ENCODE peak calls at places on chromosomes 11 and 22, in four cellular contexts. J is K562, E is H1, C is GM12878. O is an unnamed sample.

GRCh38 chr11:73359930-73360742 is 16.1 kb upstream of the RELT start:
- DNase-seq in J (peak), E (peak), C (no peak), O (no peak)

GRCh38 chr22:37776639-37777005 is 31.1 kb upstream of the GCAT start:
- DNase-seq in J (no peak), E (no peak), C (no peak), O (no peak)

GRCh38 chr22:19652316-19652715 is 62.0 kb upstream of the SEPTIN5 start:
- DNase-seq in J (no peak), E (no peak), C (no peak), O (no peak)

GRCh38 chr11:78660451-78660850 is 85.8 kb upstream of the NARS2 start:
- DNase-seq in J (no peak), E (peak), C (no peak), O (no peak)

GRCh38 chr11:130315354-130315970 is 745 bp upstream of the ZBTB44 start:
- DNase-seq in J (peak), E (peak), C (no peak), O (no peak)

GRCh38 chr11:33802414-33802950 is 28.2 kb upstream of the FBXO3 start:
- DNase-seq in J (no peak), E (peak), C (no peak), O (peak)

GRCh38 chr22:19845369-19845722 is 9.3 kb downstream of the GNB1L start:
- DNase-seq in J (no peak), E (no peak), C (no peak), O (no peak)

GRCh38 chr22:38419864-38420172 is 35.2 kb downstream of the KCNJ4 start:
- DNase-seq in J (no peak), E (no peak), C (no peak), O (no peak)

GRCh38 chr11:60853469-60853950 is 2.2 kb downstream of the PTGDR2 start:
- DNase-seq in J (no peak), E (no peak), C (no peak), O (no peak)

GRCh38 chr11:42179211-42179610 is 719.8 kb upstream of the LRRC4C start:
- DNase-seq in J (no peak), E (no peak), C (no peak), O (no peak)

GRCh38 chr11:14118047-14118446 is 155.5 kb downstream of the SPON1 start:
- DNase-seq in J (no peak), E (no peak), C (no peak), O (no peak)

GRCh38 chr11:76459299-76459698 is 14.5 kb downstream of the EMSY start:
- DNase-seq in J (peak), E (no peak), C (no peak), O (peak)

GRCh38 chr11:2780850-2781412 is 81.1 kb upstream of the KCNQ1OT1 start:
- DNase-seq in J (no peak), E (peak), C (no peak), O (no peak)

GRCh38 chr11:12248330-12248729 is 129.0 kb upstream of the PARVA start:
- DNase-seq in J (no peak), E (no peak), C (no peak), O (no peak)
- TF ChIP-seq EGR1 in J (no peak), E (no peak), C (no peak), O (no peak)

GRCh38 chr11:117861151-117862018 is 15.1 kb downstream of the FXYD6 start:
- DNase-seq in J (no peak), E (peak), C (no peak), O (no peak)
- H3K27ac ChIP-seq in J (no peak), E (no peak), C (no peak), O (no peak)

GRCh38 chr11:68199295-68199987 is 13.7 kb downstream of the KMT5B start:
- DNase-seq in J (no peak), E (no peak), C (no peak), O (no peak)

GRCh38 chr11:68206211-68206610 is 6.9 kb downstream of the KMT5B start:
- DNase-seq in J (peak), E (peak), C (no peak), O (peak)

GRCh38 chr11:68202165-68202564 is 10.9 kb downstream of the KMT5B start:
- DNase-seq in J (no peak), E (no peak), C (no peak), O (no peak)

GRCh38 chr11:68200639-68201038 is 12.5 kb downstream of the KMT5B start:
- DNase-seq in J (no peak), E (no peak), C (no peak), O (no peak)

DNA sequence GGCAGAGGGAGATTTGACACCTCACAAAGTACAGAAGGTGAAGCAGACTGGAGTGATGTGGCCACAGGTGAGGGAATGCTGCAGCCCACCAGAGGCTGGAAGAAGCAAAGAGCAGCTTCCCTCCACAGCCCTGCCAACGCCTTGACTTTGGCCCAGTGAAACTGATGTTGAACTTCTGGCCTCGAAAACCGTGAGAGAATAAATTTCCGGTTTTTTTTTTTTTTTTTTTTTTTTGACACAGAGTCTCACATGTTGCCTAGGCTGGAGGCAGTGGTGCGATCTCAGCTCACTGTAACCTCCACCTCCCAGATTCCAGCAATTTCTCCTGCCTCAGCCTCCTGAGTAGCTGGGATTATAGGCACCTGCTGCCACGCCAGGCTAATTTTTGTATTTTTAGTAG is 8.7 kb downstream of the KMT5B start:
- DNase-seq in J (no peak), E (no peak), C (no peak), O (no peak)
- TF ChIP-seq EGR1 in J (no peak), E (no peak), C (no peak), O (no peak)

DNA sequence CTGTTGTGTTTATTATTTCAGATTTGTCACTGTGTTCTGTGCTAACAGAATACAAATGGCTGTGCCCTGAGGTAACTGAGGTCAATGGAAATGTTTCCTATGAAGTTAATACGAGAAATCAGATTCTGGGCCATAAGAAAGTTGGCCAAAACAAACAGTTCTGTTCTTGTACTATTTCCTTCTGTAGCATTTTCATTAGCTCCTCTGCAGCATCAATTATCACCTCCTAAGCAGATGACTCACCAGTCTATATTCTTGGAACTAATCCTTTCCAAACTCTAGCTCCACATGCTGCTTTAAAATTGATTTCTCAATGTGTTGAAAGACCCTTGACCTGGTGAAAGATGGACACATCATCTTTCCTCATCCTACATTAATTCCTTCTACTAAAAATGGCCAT is 736.0 kb downstream of the NELL1 start:
- DNase-seq in J (no peak), E (no peak), C (no peak), O (no peak)
- H3K27ac ChIP-seq in J (no peak), E (no peak), C (no peak), O (no peak)

DNA sequence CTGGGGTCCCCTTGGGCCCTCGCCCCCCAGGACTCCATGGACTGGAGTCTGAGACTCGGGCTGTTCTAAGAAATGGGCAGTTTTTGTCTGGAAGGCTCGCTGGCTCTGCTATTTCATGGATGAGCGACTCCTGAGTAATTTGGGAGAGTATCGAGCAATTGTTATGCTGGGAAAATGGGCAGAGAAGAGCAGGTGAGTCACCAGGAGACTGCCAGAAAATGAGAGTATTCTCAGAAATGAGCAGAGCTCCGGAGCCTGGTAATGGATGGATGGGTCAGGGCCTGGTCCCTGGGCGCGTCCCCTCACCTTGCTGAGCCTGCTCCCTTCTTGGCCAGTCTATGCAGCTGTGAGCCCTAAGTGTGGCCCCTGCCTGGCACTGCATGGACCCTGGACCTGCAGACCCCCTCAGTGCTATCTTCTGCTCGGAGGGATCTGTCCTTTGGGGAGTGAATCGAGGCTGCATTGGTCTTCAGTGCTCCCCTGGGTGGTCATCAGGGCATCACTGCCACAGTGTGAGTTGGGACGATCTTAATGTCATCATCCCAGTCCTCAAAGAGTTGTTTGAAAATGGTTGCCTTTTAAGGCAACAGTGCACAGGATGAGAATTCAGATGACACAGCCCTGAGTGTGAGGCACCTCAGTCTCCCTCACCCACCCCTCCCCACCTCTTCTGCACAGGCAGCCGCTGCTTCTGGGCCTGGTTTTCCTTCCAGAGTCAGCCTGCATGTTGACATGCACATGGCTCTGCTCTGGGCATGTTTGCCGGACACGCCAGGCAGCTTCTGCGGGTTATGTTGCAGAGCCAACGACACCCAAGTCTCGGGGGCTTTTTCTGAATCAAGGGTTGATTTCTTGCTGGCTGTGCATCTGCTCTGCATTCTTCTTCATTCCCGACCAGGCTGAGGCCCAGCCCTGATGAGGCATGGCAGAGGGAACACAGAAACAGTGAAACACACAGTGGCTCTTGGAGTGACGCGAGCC is 519.0 kb downstream of the TBC1D22A start:
- DNase-seq in J (no peak), E (no peak), C (no peak), O (no peak)
- TF ChIP-seq EGR1 in J (no peak), E (no peak), C (no peak), O (no peak)

GRCh38 chr11:8222820-8223512 is 40.7 kb downstream of the LMO1 start:
- DNase-seq in J (no peak), E (no peak), C (no peak), O (no peak)
- H3K27ac ChIP-seq in J (no peak), E (no peak), C (no peak), O (no peak)

DNA sequence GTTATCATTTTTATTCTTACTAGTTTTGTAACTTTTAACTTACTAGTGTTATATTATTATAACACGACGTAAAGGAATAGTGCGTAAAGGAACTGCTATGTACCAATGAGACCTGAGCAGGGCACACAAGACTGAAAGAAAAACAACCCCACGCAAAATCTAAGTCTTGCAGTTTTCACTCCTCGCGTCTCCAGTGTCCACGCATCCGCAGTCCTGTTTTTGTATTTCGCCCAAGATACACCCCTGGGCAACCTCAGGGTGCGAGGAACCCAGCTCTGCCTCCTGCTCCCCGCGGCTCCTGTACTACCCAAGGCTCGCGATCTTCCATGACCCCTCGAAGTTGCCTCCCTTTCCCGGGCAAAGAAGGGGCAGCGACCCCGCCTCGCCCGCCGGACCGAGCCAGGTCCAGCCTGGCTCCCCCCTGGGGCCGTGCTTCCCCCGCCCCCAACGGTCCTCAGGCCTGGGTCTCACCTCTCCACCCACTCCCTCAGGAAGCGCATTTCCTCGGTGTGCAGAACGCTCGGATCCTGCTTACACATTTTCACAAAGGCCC is 403 bp downstream of the ST13 start:
- DNase-seq in J (peak), E (no peak), C (no peak), O (no peak)
- TF ChIP-seq EGR1 in J (peak), E (no peak), C (no peak), O (no peak)